ENCODE peak calls at places on chromosomes 2 and 18, in four cellular contexts. One of them, this sample, is unnamed.

GRCh38 chr2:232276084-232276738 is 102.3 kb upstream of the ALPP start:
- DNase-seq in left lung: no peak
- DNase-seq in AG04449: no peak
- DNase-seq in HCT116: no peak
- DNase-seq in this sample: no peak

GRCh38 chr2:169480079-169480465 is 778 bp downstream of the BBS5 start:
- DNase-seq in HCT116: no peak
- DNase-seq in AG04449: no peak
- DNase-seq in left lung: no peak
- DNase-seq in this sample: no peak

GRCh38 chr2:136058262-136058661 is 59.7 kb downstream of the CXCR4 start:
- DNase-seq in HCT116: no peak
- DNase-seq in AG04449: no peak
- DNase-seq in left lung: no peak
- DNase-seq in this sample: no peak

GRCh38 chr18:26642461-26643348 is 94.4 kb upstream of the KCTD1 start:
- DNase-seq in left lung: no peak
- DNase-seq in HCT116: no peak
- DNase-seq in AG04449: no peak
- DNase-seq in this sample: no peak

GRCh38 chr18:64474751-64475150 is 325.9 kb upstream of the LINC00305 start:
- DNase-seq in left lung: no peak
- DNase-seq in HCT116: no peak
- DNase-seq in AG04449: no peak
- DNase-seq in this sample: no peak

GRCh38 chr2:151334082-151334815 is 23.1 kb upstream of the TNFAIP6 start:
- DNase-seq in HCT116: no peak
- DNase-seq in AG04449: peak; percentile 80
- DNase-seq in left lung: no peak
- DNase-seq in this sample: peak; percentile 81

GRCh38 chr2:172242968-172243367 is 140.3 kb upstream of the DLX2 start:
- DNase-seq in HCT116: no peak
- DNase-seq in AG04449: no peak
- DNase-seq in left lung: no peak
- DNase-seq in this sample: no peak

GRCh38 chr2:214139630-214140284 is 271.1 kb upstream of the VWC2L start:
- DNase-seq in left lung: no peak
- DNase-seq in HCT116: no peak
- DNase-seq in AG04449: no peak
- DNase-seq in this sample: no peak

GRCh38 chr2:232890896-232891601 is 21.0 kb downstream of the SNORC start:
- DNase-seq in AG04449: no peak
- DNase-seq in HCT116: peak; percentile 77
- DNase-seq in left lung: peak; percentile 79
- DNase-seq in this sample: no peak

GRCh38 chr2:39541011-39541930 is 104.2 kb upstream of the MAP4K3 start:
- DNase-seq in HCT116: no peak
- DNase-seq in left lung: no peak
- DNase-seq in AG04449: no peak
- DNase-seq in this sample: no peak

GRCh38 chr18:54612237-54612636 is 21.2 kb downstream of the DYNAP start:
- DNase-seq in HCT116: no peak
- DNase-seq in left lung: no peak
- DNase-seq in AG04449: no peak
- DNase-seq in this sample: no peak

GRCh38 chr2:136056077-136056688 is 61.8 kb downstream of the CXCR4 start:
- DNase-seq in AG04449: no peak
- DNase-seq in HCT116: no peak
- DNase-seq in left lung: no peak
- DNase-seq in this sample: no peak

GRCh38 chr2:127398239-127398590 is 10.4 kb upstream of the MAP3K2 start:
- DNase-seq in AG04449: peak; percentile 52
- DNase-seq in HCT116: peak; percentile 81
- DNase-seq in left lung: no peak
- DNase-seq in this sample: peak; percentile 81

GRCh38 chr2:140154711-140155110 is 1374.5 kb upstream of the NXPH2 start:
- DNase-seq in left lung: no peak
- DNase-seq in AG04449: no peak
- DNase-seq in HCT116: no peak
- DNase-seq in this sample: no peak

DNA sequence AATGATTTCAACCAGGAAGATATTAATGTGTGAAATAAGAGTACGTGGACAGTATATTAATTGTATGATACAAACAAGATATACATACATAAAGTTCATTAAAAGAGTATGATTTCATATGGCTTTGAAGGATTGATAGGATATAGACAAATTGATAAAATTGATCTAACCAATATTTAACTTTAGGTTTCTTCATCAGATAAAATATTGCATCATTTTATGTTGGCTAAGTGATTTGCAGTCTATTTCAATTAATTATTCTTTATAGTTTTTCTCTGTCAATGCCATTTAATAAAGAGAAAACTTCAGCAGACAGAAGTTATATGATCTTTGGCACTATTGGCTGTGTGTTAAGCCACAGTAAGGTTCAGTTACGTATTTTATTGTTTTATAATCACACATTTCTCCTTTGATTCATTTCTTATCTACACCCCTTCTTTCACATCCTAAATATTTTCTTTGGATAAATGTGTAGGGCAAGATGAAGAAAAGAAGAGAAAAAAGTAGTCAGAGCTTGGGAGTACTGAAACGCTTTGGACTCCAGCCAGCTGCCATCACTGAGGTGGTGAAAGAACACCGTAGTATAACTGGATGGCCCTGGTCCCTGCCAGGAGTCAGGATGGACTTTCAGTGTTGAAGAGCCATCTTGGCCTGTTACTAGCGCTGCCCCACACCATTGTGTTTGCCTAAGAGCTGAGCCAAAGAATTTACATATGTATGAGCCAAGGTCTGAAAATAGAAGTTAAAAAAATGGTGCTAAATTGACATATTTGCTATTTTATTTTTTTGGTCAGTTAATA is 9.8 kb upstream of the CPS1 start:
- DNase-seq in left lung: no peak
- DNase-seq in HCT116: no peak
- DNase-seq in AG04449: no peak
- DNase-seq in this sample: no peak
- H3K4me3 ChIP-seq in left lung: no peak overlapping the region
- H3K4me3 ChIP-seq in HCT116: no peak overlapping the region
- H3K4me3 ChIP-seq in AG04449: no peak overlapping the region
- H3K4me3 ChIP-seq in this sample: no peak overlapping the region

GRCh38 chr18:867257-867656 is 37.4 kb upstream of the ADCYAP1 start:
- DNase-seq in left lung: no peak
- DNase-seq in AG04449: no peak
- DNase-seq in HCT116: no peak
- DNase-seq in this sample: no peak

GRCh38 chr18:864872-865273 is 39.8 kb upstream of the ADCYAP1 start:
- DNase-seq in left lung: peak; percentile 84
- DNase-seq in AG04449: peak; percentile 10
- DNase-seq in HCT116: peak; percentile 73
- DNase-seq in this sample: peak; percentile 66
- TF ChIP-seq CTCF in left lung: peak; percentile 75
- TF ChIP-seq CTCF in AG04449: peak; percentile 92
- TF ChIP-seq CTCF in HCT116: peak; percentile 99
- TF ChIP-seq CTCF in this sample: peak; percentile 100

GRCh38 chr2:148930046-148930775 is 55.2 kb downstream of the KIF5C start:
- DNase-seq in HCT116: no peak
- DNase-seq in AG04449: peak; percentile 14
- DNase-seq in left lung: no peak
- DNase-seq in this sample: no peak

GRCh38 chr2:148922776-148923175 is 47.7 kb downstream of the KIF5C start:
- DNase-seq in left lung: no peak
- DNase-seq in AG04449: no peak
- DNase-seq in HCT116: no peak
- DNase-seq in this sample: no peak

GRCh38 chr2:148928395-148928794 is 53.4 kb downstream of the KIF5C start:
- DNase-seq in HCT116: no peak
- DNase-seq in AG04449: no peak
- DNase-seq in left lung: no peak
- DNase-seq in this sample: no peak

GRCh38 chr2:148926291-148926961 is 51.4 kb downstream of the KIF5C start:
- DNase-seq in left lung: peak; percentile 81
- DNase-seq in AG04449: no peak
- DNase-seq in HCT116: peak; percentile 33
- DNase-seq in this sample: no peak

DNA sequence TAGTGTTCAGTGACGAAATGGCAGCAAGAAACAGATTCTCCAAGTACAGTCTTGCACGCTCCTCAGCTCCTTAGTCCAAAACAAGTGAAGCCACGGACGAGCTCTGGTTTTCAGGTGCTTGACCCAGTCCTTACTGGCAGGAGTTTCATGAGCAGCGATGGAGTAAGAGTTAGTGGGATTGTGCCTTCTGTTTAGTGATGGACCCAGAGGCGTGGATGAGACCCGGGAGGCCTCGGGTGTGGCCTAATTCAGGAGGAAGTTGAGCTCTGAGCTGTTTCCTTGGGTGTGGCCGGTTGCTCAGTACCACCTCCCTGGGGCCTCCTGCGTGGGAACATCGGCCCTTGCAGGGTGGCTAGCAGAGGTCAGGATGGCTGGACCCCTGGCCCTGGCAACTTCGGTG is 52.0 kb downstream of the KIF5C start:
- DNase-seq in HCT116: peak; percentile 51
- DNase-seq in AG04449: no peak
- DNase-seq in left lung: peak; percentile 75
- DNase-seq in this sample: no peak
- H3K4me3 ChIP-seq in HCT116: peak overlapping the region; percentile 55
- H3K4me3 ChIP-seq in AG04449: no peak overlapping the region
- H3K4me3 ChIP-seq in left lung: no peak overlapping the region
- H3K4me3 ChIP-seq in this sample: no peak overlapping the region

GRCh38 chr2:105339414-105339813 is 2.1 kb downstream of the C2orf49 start:
- DNase-seq in left lung: no peak
- DNase-seq in AG04449: no peak
- DNase-seq in HCT116: no peak
- DNase-seq in this sample: no peak

GRCh38 chr2:105344704-105345345 is 7.5 kb downstream of the C2orf49 start:
- DNase-seq in left lung: no peak
- DNase-seq in HCT116: no peak
- DNase-seq in AG04449: no peak
- DNase-seq in this sample: peak; percentile 29
- TF ChIP-seq CTCF in left lung: no peak
- TF ChIP-seq CTCF in HCT116: peak; percentile 54
- TF ChIP-seq CTCF in AG04449: peak; percentile 15
- TF ChIP-seq CTCF in this sample: no peak